ENCODE peak calls at places on chromosomes 3 and 15, in nine cellular contexts. B is HepG2, P is transverse colon, D is heart left ventricle, K is right lobe of liver, N is sigmoid colon, Z is esophagus squamous epithelium, H is ovary, R is prostate gland. V is an unnamed sample.

GRCh38 chr15:69119016-69119415 is 41.4 kb upstream of the GLCE start:
- DNase-seq in Z (no peak), D (no peak), N (no peak), R (no peak), P (no peak), H (no peak), B (no peak), K (no peak), V (no peak)

GRCh38 chr3:61589856-61590255 is 28.5 kb downstream of the PTPRG start:
- DNase-seq in Z (no peak), K (no peak), B (no peak), H (no peak), P (no peak), D (no peak), R (no peak), N (no peak), V (no peak)

GRCh38 chr15:70488002-70488605 is 275.3 kb downstream of the UACA start:
- DNase-seq in D (peak; percentile 59), B (peak; percentile 29), N (peak; percentile 82), H (peak; percentile 75), R (peak; percentile 64), K (peak; percentile 69), Z (no peak), P (peak; percentile 78), V (no peak)

GRCh38 chr3:69359339-69359893 is 26.5 kb downstream of the FRMD4B start:
- DNase-seq in D (no peak), P (no peak), H (no peak), R (no peak), K (no peak), B (no peak), Z (no peak), N (no peak), V (no peak)

GRCh38 chr3:3545360-3545759 is 253.9 kb upstream of the LRRN1 start:
- DNase-seq in H (no peak), N (no peak), B (no peak), R (no peak), K (no peak), Z (no peak), D (no peak), P (no peak), V (no peak)

GRCh38 chr15:51030649-51031316 is 63.9 kb downstream of the TNFAIP8L3 start:
- DNase-seq in D (no peak), N (no peak), B (peak; percentile 13), R (peak; percentile 66), Z (no peak), H (no peak), K (peak; percentile 30), P (no peak), V (no peak)

GRCh38 chr15:33859992-33860545 is 108.2 kb upstream of the CHRM5 start:
- DNase-seq in K (no peak), R (no peak), D (no peak), N (no peak), H (no peak), Z (no peak), P (no peak), B (no peak), V (peak; percentile 62)

GRCh38 chr3:65177879-65178484 is 490.2 kb upstream of the ADAMTS9 start:
- DNase-seq in R (no peak), N (no peak), H (no peak), B (no peak), P (no peak), K (no peak), D (no peak), Z (no peak), V (no peak)

GRCh38 chr15:72306211-72306785 is 13.7 kb downstream of the CELF6 start:
- DNase-seq in B (no peak), Z (no peak), K (no peak), R (no peak), D (no peak), H (no peak), N (peak; percentile 57), P (no peak), V (no peak)

GRCh38 chr3:79040701-79041100 is 727.1 kb downstream of the ROBO1 start:
- DNase-seq in N (no peak), H (no peak), R (no peak), B (no peak), Z (no peak), K (no peak), D (no peak), P (no peak), V (no peak)

GRCh38 chr3:193996205-193996604 is 139.7 kb upstream of the HES1 start:
- DNase-seq in Z (no peak), R (no peak), P (no peak), K (no peak), N (no peak), H (peak; percentile 13), B (no peak), D (no peak), V (no peak)

GRCh38 chr3:99242271-99242670 is 340.8 kb upstream of the DCBLD2 start:
- DNase-seq in P (no peak), D (no peak), B (no peak), H (no peak), K (no peak), N (no peak), Z (no peak), R (no peak), V (no peak)

GRCh38 chr3:182965861-182966366 is 14.4 kb downstream of the DCUN1D1 start:
- DNase-seq in D (no peak), H (no peak), R (no peak), P (no peak), N (no peak), B (no peak), Z (no peak), K (no peak), V (no peak)

GRCh38 chr15:78035861-78036476 is 41.5 kb downstream of the TBC1D2B start:
- DNase-seq in B (peak; percentile 85), Z (no peak), R (no peak), H (no peak), N (no peak), P (no peak), K (no peak), D (no peak), V (no peak)

GRCh38 chr15:93139436-93139835 is 50.4 kb upstream of the RGMA start:
- DNase-seq in D (no peak), P (no peak), R (no peak), B (no peak), N (no peak), H (no peak), Z (no peak), K (no peak), V (no peak)

GRCh38 chr3:76866729-76867461 is 173.0 kb upstream of the ROBO2 start:
- DNase-seq in P (no peak), H (no peak), R (no peak), K (no peak), N (no peak), B (no peak), Z (no peak), D (no peak), V (no peak)

GRCh38 chr15:67829647-67830504 is 4.6 kb downstream of the SKOR1 start:
- DNase-seq in K (no peak), R (no peak), N (peak; percentile 45), D (no peak), H (no peak), Z (no peak), B (no peak), P (no peak), V (no peak)
- H3K9me3 ChIP-seq in K (no peaks in the 10 kb centered on the region), R (no peaks in the 10 kb centered on the region), N (no peaks in the 10 kb centered on the region), D (no peaks in the 10 kb centered on the region), H (no peaks in the 10 kb centered on the region), Z (no peaks in the 10 kb centered on the region), B (no peaks in the 10 kb centered on the region), P (no peaks in the 10 kb centered on the region), V (no peaks in the 10 kb centered on the region)

DNA sequence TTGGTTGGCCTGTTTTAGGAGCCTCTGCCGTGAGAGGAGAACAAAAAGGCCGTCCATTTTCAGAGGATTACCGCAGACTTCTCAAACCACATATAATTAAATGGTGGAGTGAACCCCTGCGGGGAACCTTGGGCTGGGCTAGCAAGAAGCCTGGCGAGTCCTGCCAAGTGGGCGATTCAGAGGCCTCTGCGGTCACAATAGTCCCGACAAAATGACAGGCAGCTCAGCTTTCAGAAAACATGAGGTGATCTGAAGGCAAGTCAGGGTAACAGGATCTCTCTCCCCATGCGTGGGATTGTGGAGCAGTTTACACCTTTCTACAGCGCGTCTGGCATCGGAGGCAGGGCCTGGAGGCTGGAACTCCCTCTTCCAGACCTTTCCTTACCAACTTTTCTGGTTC is 134.8 kb downstream of the ASB7 start:
- DNase-seq in R (no peak), K (no peak), B (no peak), N (no peak), Z (no peak), P (no peak), D (no peak), H (no peak), V (no peak)
- TF ChIP-seq POLR2A in R (no peak), K (no peak), B (no peak), N (no peak), Z (no peak), P (no peak), D (no peak), H (no peak), V (no peak)

GRCh38 chr15:100457201-100457600 is 71.5 kb downstream of the CERS3 start:
- DNase-seq in K (no peak), N (no peak), D (no peak), H (no peak), B (no peak), P (no peak), R (no peak), Z (no peak), V (no peak)

GRCh38 chr15:100448481-100448880 is 80.3 kb downstream of the CERS3 start:
- DNase-seq in N (no peak), Z (no peak), P (no peak), B (no peak), H (no peak), K (no peak), D (no peak), R (no peak), V (no peak)

DNA sequence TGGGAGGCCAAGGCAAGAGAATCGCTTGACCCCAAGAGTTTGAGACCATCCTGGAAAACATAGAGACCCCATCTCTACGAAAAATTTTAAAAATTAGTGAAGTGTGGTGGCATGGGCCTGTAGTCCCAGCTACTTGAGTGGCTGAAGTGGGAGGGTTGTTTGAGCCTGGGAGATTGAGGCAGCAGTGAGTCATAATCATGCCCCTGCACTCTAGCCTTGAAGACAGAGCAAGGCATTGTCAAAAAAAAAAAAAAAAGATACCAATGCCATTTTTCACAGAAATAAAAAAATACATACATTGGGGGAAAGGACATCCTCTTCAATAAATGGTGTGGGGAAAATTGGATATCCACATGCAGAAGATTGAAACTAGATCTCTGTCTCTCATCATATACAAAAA is 74.6 kb downstream of the CERS3 start:
- DNase-seq in Z (no peak), P (no peak), K (no peak), R (no peak), D (no peak), N (no peak), H (no peak), B (no peak), V (no peak)
- H3K9me3 ChIP-seq in Z (no peaks in the 10 kb centered on the region), P (peaks cover 8% of the 10 kb centered on the region), K (no peaks in the 10 kb centered on the region), R (no peaks in the 10 kb centered on the region), D (no peaks in the 10 kb centered on the region), N (peaks cover 14% of the 10 kb centered on the region), H (peaks cover 5% of the 10 kb centered on the region), B (no peaks in the 10 kb centered on the region), V (peaks cover 41% of the 10 kb centered on the region)

DNA sequence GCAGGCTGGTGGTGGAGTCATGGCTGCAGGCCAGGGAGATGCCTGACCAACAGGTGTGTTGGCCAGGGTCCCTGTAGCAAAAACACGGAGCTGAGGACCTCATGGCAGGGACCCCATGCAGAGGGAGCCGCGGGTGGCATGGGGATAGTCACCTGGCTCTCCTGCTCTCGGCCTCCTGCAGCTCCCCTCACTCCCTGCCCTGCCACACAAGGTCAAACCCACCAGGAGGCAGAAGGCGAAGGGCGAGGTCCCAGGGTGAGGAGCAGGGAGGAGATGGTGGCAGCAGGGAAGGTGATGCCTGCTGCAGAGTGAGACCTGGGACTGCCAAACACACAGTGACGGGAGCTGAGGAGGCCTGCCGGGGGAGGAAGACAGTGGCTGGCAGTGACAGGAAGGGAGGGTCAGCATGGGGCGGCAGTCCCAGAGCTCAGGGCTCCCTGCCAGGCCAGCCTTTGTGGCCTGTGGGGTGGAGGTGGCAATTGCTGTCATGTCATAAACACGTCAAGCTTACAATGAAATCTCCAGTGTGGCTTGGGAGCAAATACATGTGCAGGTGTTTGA is 144.3 kb downstream of the TJP1 start:
- DNase-seq in N (no peak), Z (no peak), D (no peak), R (no peak), B (no peak), H (no peak), K (no peak), P (peak; percentile 91), V (no peak)
- TF ChIP-seq POLR2A in N (no peak), Z (no peak), D (no peak), R (no peak), B (no peak), H (no peak), K (no peak), P (peak; percentile 39), V (no peak)

V was measured in esophagus muscularis mucosa.